ENCODE peak calls at places on chromosomes 6 and 20, in five cellular contexts. One of them, this sample, is unnamed.

GRCh38 chr20:38202153-38202981 is 37.3 kb upstream of the TGM2 start:
- DNase-seq in heart right ventricle: no peak
- DNase-seq in PC-3: no peak
- DNase-seq in right lobe of liver: no peak
- DNase-seq in H9: no peak
- DNase-seq in this sample: no peak

GRCh38 chr6:123715243-123715863 is 78.6 kb upstream of the TRDN start:
- DNase-seq in heart right ventricle: peak
- DNase-seq in PC-3: peak
- DNase-seq in right lobe of liver: no peak
- DNase-seq in H9: no peak
- DNase-seq in this sample: no peak

GRCh38 chr20:10573273-10573950 is 100.4 kb downstream of the JAG1 start:
- DNase-seq in heart right ventricle: no peak
- DNase-seq in PC-3: peak
- DNase-seq in right lobe of liver: no peak
- DNase-seq in H9: no peak
- DNase-seq in this sample: no peak

GRCh38 chr20:17500826-17501225 is 30.4 kb downstream of the BFSP1 start:
- DNase-seq in heart right ventricle: no peak
- DNase-seq in PC-3: no peak
- DNase-seq in right lobe of liver: no peak
- DNase-seq in H9: peak
- DNase-seq in this sample: no peak

GRCh38 chr6:150813319-150813992 is 52.0 kb upstream of the MTHFD1L start:
- DNase-seq in heart right ventricle: no peak
- DNase-seq in PC-3: peak
- DNase-seq in right lobe of liver: no peak
- DNase-seq in H9: no peak
- DNase-seq in this sample: no peak

GRCh38 chr6:132465530-132466485 is 47.1 kb downstream of the STX7 start:
- DNase-seq in heart right ventricle: no peak
- DNase-seq in PC-3: no peak
- DNase-seq in right lobe of liver: no peak
- DNase-seq in H9: no peak
- DNase-seq in this sample: no peak

GRCh38 chr6:100184473-100184872 is 190.4 kb upstream of the MCHR2 start:
- DNase-seq in heart right ventricle: no peak
- DNase-seq in PC-3: no peak
- DNase-seq in right lobe of liver: no peak
- DNase-seq in H9: no peak
- DNase-seq in this sample: no peak

GRCh38 chr6:109671721-109672120 is 19.3 kb downstream of the AK9 start:
- DNase-seq in heart right ventricle: no peak
- DNase-seq in PC-3: peak
- DNase-seq in right lobe of liver: no peak
- DNase-seq in H9: no peak
- DNase-seq in this sample: no peak

GRCh38 chr20:610130-611046 is at the start of gene TCF15:
- DNase-seq in heart right ventricle: peak
- DNase-seq in PC-3: peak
- DNase-seq in right lobe of liver: peak
- DNase-seq in H9: peak
- DNase-seq in this sample: peak

GRCh38 chr6:7787137-7787575 is 61.3 kb downstream of the BMP6 start:
- DNase-seq in heart right ventricle: peak
- DNase-seq in PC-3: no peak
- DNase-seq in right lobe of liver: no peak
- DNase-seq in H9: no peak
- DNase-seq in this sample: no peak

GRCh38 chr20:20732641-20733040 is 20.2 kb upstream of the RALGAPA2 start:
- DNase-seq in heart right ventricle: no peak
- DNase-seq in PC-3: no peak
- DNase-seq in right lobe of liver: no peak
- DNase-seq in H9: no peak
- DNase-seq in this sample: no peak

GRCh38 chr6:25197116-25197515 is 82.1 kb upstream of the CARMIL1 start:
- DNase-seq in heart right ventricle: no peak
- DNase-seq in PC-3: no peak
- DNase-seq in right lobe of liver: no peak
- DNase-seq in H9: no peak
- DNase-seq in this sample: no peak

GRCh38 chr6:107511410-107512070 is 21.6 kb downstream of the SOBP start:
- DNase-seq in heart right ventricle: peak
- DNase-seq in PC-3: no peak
- DNase-seq in right lobe of liver: no peak
- DNase-seq in H9: no peak
- DNase-seq in this sample: no peak

GRCh38 chr20:49278817-49279676 is 1.2 kb upstream of the ZNFX1 start:
- DNase-seq in heart right ventricle: no peak
- DNase-seq in PC-3: no peak
- DNase-seq in right lobe of liver: no peak
- DNase-seq in H9: no peak
- DNase-seq in this sample: no peak

GRCh38 chr6:169661357-169661756 is 40.5 kb downstream of the WDR27 start:
- DNase-seq in heart right ventricle: no peak
- DNase-seq in PC-3: no peak
- DNase-seq in right lobe of liver: no peak
- DNase-seq in H9: no peak
- DNase-seq in this sample: no peak

GRCh38 chr20:32018269-32019155 is 8.3 kb downstream of the CCM2L start:
- DNase-seq in heart right ventricle: peak
- DNase-seq in PC-3: peak
- DNase-seq in right lobe of liver: peak
- DNase-seq in H9: peak
- DNase-seq in this sample: no peak

GRCh38 chr6:160972111-160972510 is 19.5 kb upstream of the MAP3K4 start:
- DNase-seq in heart right ventricle: no peak
- DNase-seq in PC-3: peak
- DNase-seq in right lobe of liver: no peak
- DNase-seq in H9: no peak
- DNase-seq in this sample: no peak

GRCh38 chr6:33613794-33614166 is 7.3 kb upstream of the ITPR3 start:
- DNase-seq in heart right ventricle: no peak
- DNase-seq in PC-3: peak
- DNase-seq in right lobe of liver: no peak
- DNase-seq in H9: no peak
- DNase-seq in this sample: no peak

GRCh38 chr6:148747145-148747492 is 289 bp downstream of the UST start:
- DNase-seq in heart right ventricle: peak
- DNase-seq in PC-3: peak
- DNase-seq in right lobe of liver: peak
- DNase-seq in H9: no peak
- DNase-seq in this sample: peak

GRCh38 chr6:91149914-91150674 is 563.2 kb upstream of the MAP3K7 start:
- DNase-seq in heart right ventricle: no peak
- DNase-seq in PC-3: no peak
- DNase-seq in right lobe of liver: no peak
- DNase-seq in H9: no peak
- DNase-seq in this sample: no peak

GRCh38 chr20:55173601-55174000 is 698.2 kb downstream of the DOK5 start:
- DNase-seq in heart right ventricle: no peak
- DNase-seq in PC-3: no peak
- DNase-seq in right lobe of liver: peak
- DNase-seq in H9: no peak
- DNase-seq in this sample: no peak

GRCh38 chr6:10154251-10154650 is 260.6 kb downstream of the TFAP2A start:
- DNase-seq in heart right ventricle: no peak
- DNase-seq in PC-3: no peak
- DNase-seq in right lobe of liver: no peak
- DNase-seq in H9: no peak
- DNase-seq in this sample: no peak

GRCh38 chr6:105174512-105174911 is 5.3 kb downstream of the POPDC3 start:
- DNase-seq in heart right ventricle: no peak
- DNase-seq in PC-3: peak
- DNase-seq in right lobe of liver: no peak
- DNase-seq in H9: no peak
- DNase-seq in this sample: no peak

GRCh38 chr6:111011360-111012142 is 29.7 kb downstream of the RPF2 start:
- DNase-seq in heart right ventricle: no peak
- DNase-seq in PC-3: peak
- DNase-seq in right lobe of liver: no peak
- DNase-seq in H9: no peak
- DNase-seq in this sample: no peak

GRCh38 chr20:62742979-62743776 is 34.5 kb downstream of the NTSR1 start:
- DNase-seq in heart right ventricle: no peak
- DNase-seq in PC-3: no peak
- DNase-seq in right lobe of liver: peak
- DNase-seq in H9: no peak
- DNase-seq in this sample: no peak

GRCh38 chr6:167396659-167397490 is 72.0 kb downstream of the TTLL2 start:
- DNase-seq in heart right ventricle: no peak
- DNase-seq in PC-3: no peak
- DNase-seq in right lobe of liver: no peak
- DNase-seq in H9: no peak
- DNase-seq in this sample: no peak

DNA sequence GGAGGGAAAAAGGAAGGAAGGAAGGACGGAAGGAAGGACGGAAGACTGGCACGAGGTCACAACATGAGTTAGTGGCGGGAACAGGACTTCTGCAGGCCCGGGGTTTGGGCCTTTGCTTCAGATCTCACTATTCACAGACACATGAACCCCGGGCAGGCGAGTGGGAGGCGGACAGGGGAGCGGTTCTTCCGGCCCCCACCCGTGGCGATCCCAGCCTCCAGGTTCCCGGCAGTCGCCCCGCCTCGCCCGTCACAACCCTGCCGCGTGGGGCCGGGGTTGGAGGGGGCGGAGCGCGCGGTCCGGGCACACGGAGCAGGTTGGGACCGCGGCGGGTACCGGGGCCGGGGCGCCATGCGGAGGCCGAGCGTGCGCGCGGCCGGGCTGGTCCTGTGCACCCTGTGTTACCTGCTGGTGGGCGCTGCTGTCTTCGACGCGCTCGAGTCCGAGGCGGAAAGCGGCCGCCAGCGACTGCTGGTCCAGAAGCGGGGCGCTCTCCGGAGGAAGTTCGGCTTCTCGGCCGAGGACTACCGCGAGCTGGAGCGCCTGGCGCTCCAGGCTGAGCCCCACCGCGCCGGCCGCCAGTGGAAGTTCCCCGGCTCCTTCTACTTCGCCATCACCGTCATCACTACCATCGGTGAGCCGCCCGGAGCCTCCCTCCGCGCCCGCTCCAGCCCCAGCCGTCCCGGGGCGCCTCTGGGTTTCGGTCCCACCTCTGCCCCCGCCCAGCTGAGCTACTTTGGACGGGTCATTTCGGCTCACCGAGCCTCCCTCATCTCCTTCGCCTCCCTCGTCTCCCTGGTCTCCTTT is at the start of gene KCNK15:
- DNase-seq in heart right ventricle: peak
- DNase-seq in PC-3: peak
- DNase-seq in right lobe of liver: peak
- DNase-seq in H9: no peak
- DNase-seq in this sample: no peak
- H3K27ac ChIP-seq in heart right ventricle: peak
- H3K27ac ChIP-seq in PC-3: no peak
- H3K27ac ChIP-seq in right lobe of liver: no peak
- H3K27ac ChIP-seq in H9: no peak
- H3K27ac ChIP-seq in this sample: no peak

DNA sequence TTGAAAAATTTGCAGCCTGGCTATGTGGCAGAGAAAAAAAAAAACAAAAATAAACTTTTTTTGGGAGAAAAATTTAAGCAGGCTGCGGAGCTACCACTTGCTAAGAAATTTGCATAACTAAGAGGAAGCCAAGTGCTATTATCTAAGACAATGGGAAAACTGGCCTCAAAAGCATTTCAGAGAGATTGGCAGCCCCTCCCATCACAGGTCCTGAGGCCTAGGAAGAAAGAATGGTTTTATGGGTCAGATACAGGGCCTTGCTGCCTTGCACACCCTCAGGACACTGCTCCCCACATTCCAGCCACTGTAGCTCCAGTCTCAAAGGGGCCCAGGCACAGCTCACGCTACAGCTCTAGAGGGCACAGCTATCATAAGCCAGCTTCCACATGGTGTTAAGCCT is 777.9 kb downstream of the TENT5A start:
- DNase-seq in heart right ventricle: no peak
- DNase-seq in PC-3: no peak
- DNase-seq in right lobe of liver: no peak
- DNase-seq in H9: peak
- DNase-seq in this sample: no peak
- H3K27ac ChIP-seq in heart right ventricle: no peak
- H3K27ac ChIP-seq in PC-3: no peak
- H3K27ac ChIP-seq in right lobe of liver: no peak
- H3K27ac ChIP-seq in H9: no peak
- H3K27ac ChIP-seq in this sample: no peak

GRCh38 chr6:11803596-11803981 is 25.0 kb upstream of the ADTRP start:
- DNase-seq in heart right ventricle: no peak
- DNase-seq in PC-3: no peak
- DNase-seq in right lobe of liver: no peak
- DNase-seq in H9: no peak
- DNase-seq in this sample: no peak
- H3K27ac ChIP-seq in heart right ventricle: no peak
- H3K27ac ChIP-seq in PC-3: no peak
- H3K27ac ChIP-seq in right lobe of liver: no peak
- H3K27ac ChIP-seq in H9: no peak
- H3K27ac ChIP-seq in this sample: no peak

GRCh38 chr20:56516631-56517030 is 7.9 kb upstream of the FAM209A start:
- DNase-seq in heart right ventricle: no peak
- DNase-seq in PC-3: no peak
- DNase-seq in right lobe of liver: no peak
- DNase-seq in H9: no peak
- DNase-seq in this sample: peak

GRCh38 chr20:56517641-56518040 is 6.9 kb upstream of the FAM209A start:
- DNase-seq in heart right ventricle: no peak
- DNase-seq in PC-3: no peak
- DNase-seq in right lobe of liver: no peak
- DNase-seq in H9: no peak
- DNase-seq in this sample: no peak

GRCh38 chr20:56517211-56517610 is 7.3 kb upstream of the FAM209A start:
- DNase-seq in heart right ventricle: no peak
- DNase-seq in PC-3: no peak
- DNase-seq in right lobe of liver: no peak
- DNase-seq in H9: no peak
- DNase-seq in this sample: no peak

GRCh38 chr20:56513807-56514150 is 10.8 kb upstream of the FAM209A start:
- DNase-seq in heart right ventricle: no peak
- DNase-seq in PC-3: no peak
- DNase-seq in right lobe of liver: no peak
- DNase-seq in H9: no peak
- DNase-seq in this sample: no peak

DNA sequence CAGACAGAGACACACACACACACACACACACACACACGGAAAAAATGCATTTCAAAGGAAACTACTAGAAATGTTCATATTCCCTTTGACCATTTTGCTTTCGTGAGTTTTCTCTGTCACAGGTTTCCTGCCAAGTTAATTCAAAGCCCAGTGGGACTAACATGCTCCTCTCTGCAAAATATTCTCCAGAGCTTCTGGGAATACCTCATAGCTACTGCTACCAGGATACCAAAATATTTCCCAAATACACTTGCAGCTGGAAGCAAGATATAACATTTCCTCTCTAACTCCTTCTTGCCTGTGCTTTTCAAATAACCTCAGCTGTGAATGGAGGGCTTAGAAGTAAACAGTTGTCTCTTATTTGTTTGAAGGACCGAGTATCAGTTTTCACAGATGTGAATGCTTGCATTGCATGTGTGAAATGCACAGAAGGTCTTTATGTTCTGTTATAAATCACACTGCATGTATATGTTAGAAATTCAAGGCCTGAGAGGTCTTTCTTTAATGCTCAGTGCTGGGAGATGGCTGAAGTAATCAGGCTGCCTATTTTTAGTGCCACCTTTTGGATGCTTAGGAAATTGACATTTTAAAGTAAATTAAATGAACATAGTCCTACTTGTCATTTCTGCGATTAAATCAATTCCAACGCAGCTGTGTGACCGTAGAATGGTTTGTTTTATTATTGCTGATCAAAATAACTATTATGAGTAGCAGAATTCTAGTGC is 8.7 kb upstream of the FAM209A start:
- DNase-seq in heart right ventricle: peak
- DNase-seq in PC-3: peak
- DNase-seq in right lobe of liver: no peak
- DNase-seq in H9: no peak
- DNase-seq in this sample: no peak
- H3K27ac ChIP-seq in heart right ventricle: peak
- H3K27ac ChIP-seq in PC-3: no peak
- H3K27ac ChIP-seq in right lobe of liver: no peak
- H3K27ac ChIP-seq in H9: no peak
- H3K27ac ChIP-seq in this sample: peak

This sample was measured in substantia nigra.